ENCODE peak calls at places on chromosomes 1 and 21, in ten cellular contexts. One of them, this sample, is unnamed.

GRCh38 chr1:65389296-65389695 is 31.2 kb upstream of the LEPR start:
- DNase-seq in right cardiac atrium: no peak
- DNase-seq in RWPE1: no peak
- DNase-seq in tibial nerve: no peak
- DNase-seq in left ventricle myocardium inferior: no peak
- DNase-seq in PC-3: peak
- DNase-seq in MM.1S: no peak
- DNase-seq in caudate nucleus: no peak
- DNase-seq in GM23248: no peak
- DNase-seq in tibial artery: no peak
- DNase-seq in this sample: peak

GRCh38 chr1:165827199-165828102 is at the start of gene UCK2:
- DNase-seq in GM23248: peak
- DNase-seq in MM.1S: peak
- DNase-seq in right cardiac atrium: peak
- DNase-seq in RWPE1: peak
- DNase-seq in caudate nucleus: peak
- DNase-seq in tibial nerve: peak
- DNase-seq in left ventricle myocardium inferior: peak
- DNase-seq in tibial artery: peak
- DNase-seq in PC-3: peak
- DNase-seq in this sample: peak

GRCh38 chr1:119673171-119673940 is 25.3 kb upstream of the ZNF697 start:
- DNase-seq in right cardiac atrium: no peak
- DNase-seq in caudate nucleus: no peak
- DNase-seq in RWPE1: no peak
- DNase-seq in PC-3: peak
- DNase-seq in tibial nerve: no peak
- DNase-seq in MM.1S: no peak
- DNase-seq in left ventricle myocardium inferior: no peak
- DNase-seq in GM23248: peak
- DNase-seq in tibial artery: no peak
- DNase-seq in this sample: peak

GRCh38 chr1:179229214-179230140 is at the start of gene ABL2:
- DNase-seq in PC-3: peak
- DNase-seq in tibial artery: no peak
- DNase-seq in tibial nerve: no peak
- DNase-seq in right cardiac atrium: peak
- DNase-seq in caudate nucleus: peak
- DNase-seq in MM.1S: peak
- DNase-seq in GM23248: peak
- DNase-seq in left ventricle myocardium inferior: peak
- DNase-seq in RWPE1: peak
- DNase-seq in this sample: no peak

GRCh38 chr1:101120868-101121267 is 95.3 kb upstream of the DPH5 start:
- DNase-seq in left ventricle myocardium inferior: no peak
- DNase-seq in right cardiac atrium: no peak
- DNase-seq in tibial nerve: no peak
- DNase-seq in caudate nucleus: no peak
- DNase-seq in tibial artery: no peak
- DNase-seq in GM23248: peak
- DNase-seq in MM.1S: no peak
- DNase-seq in RWPE1: no peak
- DNase-seq in PC-3: no peak
- DNase-seq in this sample: no peak

GRCh38 chr1:56666112-56666608 is 21.0 kb downstream of the PRKAA2 start:
- DNase-seq in caudate nucleus: no peak
- DNase-seq in right cardiac atrium: no peak
- DNase-seq in MM.1S: no peak
- DNase-seq in tibial artery: no peak
- DNase-seq in GM23248: no peak
- DNase-seq in tibial nerve: no peak
- DNase-seq in PC-3: no peak
- DNase-seq in left ventricle myocardium inferior: no peak
- DNase-seq in RWPE1: no peak
- DNase-seq in this sample: no peak

GRCh38 chr1:5962265-5963105 is 29.7 kb downstream of the NPHP4 start:
- DNase-seq in GM23248: no peak
- DNase-seq in RWPE1: no peak
- DNase-seq in MM.1S: no peak
- DNase-seq in right cardiac atrium: no peak
- DNase-seq in tibial nerve: no peak
- DNase-seq in PC-3: no peak
- DNase-seq in tibial artery: no peak
- DNase-seq in left ventricle myocardium inferior: no peak
- DNase-seq in caudate nucleus: no peak
- DNase-seq in this sample: no peak

GRCh38 chr1:174266476-174266875 is 107.2 kb downstream of the RABGAP1L start:
- DNase-seq in PC-3: no peak
- DNase-seq in caudate nucleus: no peak
- DNase-seq in left ventricle myocardium inferior: no peak
- DNase-seq in RWPE1: no peak
- DNase-seq in tibial artery: no peak
- DNase-seq in right cardiac atrium: no peak
- DNase-seq in tibial nerve: no peak
- DNase-seq in GM23248: no peak
- DNase-seq in MM.1S: no peak
- DNase-seq in this sample: no peak

GRCh38 chr21:28207776-28208175 is 784.9 kb downstream of the LTN1 start:
- DNase-seq in right cardiac atrium: no peak
- DNase-seq in tibial nerve: no peak
- DNase-seq in caudate nucleus: no peak
- DNase-seq in GM23248: peak
- DNase-seq in MM.1S: no peak
- DNase-seq in RWPE1: no peak
- DNase-seq in left ventricle myocardium inferior: no peak
- DNase-seq in tibial artery: no peak
- DNase-seq in PC-3: peak
- DNase-seq in this sample: peak

DNA sequence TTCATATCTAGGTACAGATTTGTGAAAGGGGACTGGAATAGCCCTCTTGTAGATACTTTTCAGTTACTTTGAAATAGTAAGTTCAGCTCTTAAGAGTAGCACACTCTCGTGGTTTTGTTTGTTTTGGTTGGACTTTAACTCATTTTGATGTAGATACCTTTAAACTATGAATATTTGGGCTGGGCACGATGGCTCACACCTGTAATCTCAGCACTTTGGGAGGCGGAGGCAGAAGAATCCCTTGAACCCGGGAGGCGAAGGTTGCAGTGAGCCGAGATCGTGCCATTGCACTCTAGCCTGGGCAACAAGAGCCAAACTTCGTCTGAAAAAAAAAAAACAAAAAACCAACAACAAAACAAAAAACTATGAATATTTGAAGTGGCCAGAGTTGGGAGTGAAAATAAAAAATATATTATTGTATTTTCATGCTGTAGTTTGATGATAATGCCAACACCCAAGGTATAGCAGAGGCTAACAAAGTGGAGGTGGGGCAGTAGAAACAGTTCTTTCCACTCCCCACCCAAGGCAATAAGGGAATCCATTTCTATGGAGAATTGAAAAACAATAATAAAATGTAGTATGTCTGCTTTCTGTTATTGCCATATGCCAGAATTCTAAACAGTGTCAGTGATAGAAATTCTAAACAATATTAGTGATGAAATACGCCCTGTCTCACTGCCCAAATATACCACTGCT is 1.7 kb downstream of the ZNF326 start:
- DNase-seq in caudate nucleus: no peak
- DNase-seq in right cardiac atrium: no peak
- DNase-seq in tibial artery: no peak
- DNase-seq in GM23248: no peak
- DNase-seq in PC-3: no peak
- DNase-seq in MM.1S: no peak
- DNase-seq in RWPE1: no peak
- DNase-seq in left ventricle myocardium inferior: no peak
- DNase-seq in tibial nerve: no peak
- DNase-seq in this sample: no peak
- H3K27ac ChIP-seq in caudate nucleus: no peak
- H3K27ac ChIP-seq in right cardiac atrium: no peak
- H3K27ac ChIP-seq in tibial artery: no peak
- H3K27ac ChIP-seq in GM23248: peak
- H3K27ac ChIP-seq in PC-3: no peak
- H3K27ac ChIP-seq in MM.1S: no peak
- H3K27ac ChIP-seq in RWPE1: no peak
- H3K27ac ChIP-seq in left ventricle myocardium inferior: peak
- H3K27ac ChIP-seq in tibial nerve: no peak
- H3K27ac ChIP-seq in this sample: no peak

GRCh38 chr1:147156643-147157042 is 15.6 kb downstream of the PRKAB2 start:
- DNase-seq in tibial nerve: no peak
- DNase-seq in right cardiac atrium: no peak
- DNase-seq in caudate nucleus: no peak
- DNase-seq in PC-3: peak
- DNase-seq in left ventricle myocardium inferior: no peak
- DNase-seq in RWPE1: no peak
- DNase-seq in MM.1S: no peak
- DNase-seq in GM23248: no peak
- DNase-seq in tibial artery: no peak
- DNase-seq in this sample: no peak

GRCh38 chr1:147151244-147151643 is 21.0 kb downstream of the PRKAB2 start:
- DNase-seq in tibial artery: no peak
- DNase-seq in MM.1S: no peak
- DNase-seq in right cardiac atrium: no peak
- DNase-seq in left ventricle myocardium inferior: no peak
- DNase-seq in GM23248: no peak
- DNase-seq in RWPE1: no peak
- DNase-seq in tibial nerve: no peak
- DNase-seq in caudate nucleus: no peak
- DNase-seq in PC-3: no peak
- DNase-seq in this sample: no peak

DNA sequence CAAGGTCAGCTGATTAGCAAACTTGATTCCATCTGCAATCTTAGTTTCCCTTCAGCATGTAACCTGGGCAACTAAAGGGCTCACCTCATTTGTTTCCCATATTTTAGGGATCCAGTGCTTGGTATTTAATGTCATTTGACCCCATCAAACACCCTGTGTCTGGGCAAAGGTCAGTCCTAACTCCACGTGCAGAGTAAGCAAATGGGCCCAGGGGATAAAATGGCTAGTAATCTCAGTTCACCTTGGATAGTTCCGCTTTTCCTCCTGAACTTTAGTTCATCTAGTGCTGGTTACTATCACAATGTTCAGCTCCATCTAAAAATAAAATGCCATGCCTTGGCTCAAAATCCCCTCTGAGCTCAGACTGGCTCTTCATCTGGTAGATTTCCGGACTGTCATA is 19.5 kb downstream of the PRKAB2 start:
- DNase-seq in tibial artery: no peak
- DNase-seq in caudate nucleus: no peak
- DNase-seq in tibial nerve: no peak
- DNase-seq in PC-3: no peak
- DNase-seq in GM23248: no peak
- DNase-seq in right cardiac atrium: no peak
- DNase-seq in RWPE1: no peak
- DNase-seq in left ventricle myocardium inferior: no peak
- DNase-seq in MM.1S: no peak
- DNase-seq in this sample: no peak
- H3K27ac ChIP-seq in tibial artery: no peak
- H3K27ac ChIP-seq in caudate nucleus: no peak
- H3K27ac ChIP-seq in tibial nerve: no peak
- H3K27ac ChIP-seq in PC-3: no peak
- H3K27ac ChIP-seq in GM23248: no peak
- H3K27ac ChIP-seq in right cardiac atrium: no peak
- H3K27ac ChIP-seq in RWPE1: no peak
- H3K27ac ChIP-seq in left ventricle myocardium inferior: no peak
- H3K27ac ChIP-seq in MM.1S: no peak
- H3K27ac ChIP-seq in this sample: no peak

GRCh38 chr1:221888801-221889200 is 146.9 kb upstream of the DUSP10 start:
- DNase-seq in GM23248: no peak
- DNase-seq in MM.1S: no peak
- DNase-seq in left ventricle myocardium inferior: no peak
- DNase-seq in right cardiac atrium: no peak
- DNase-seq in RWPE1: no peak
- DNase-seq in PC-3: no peak
- DNase-seq in tibial nerve: no peak
- DNase-seq in caudate nucleus: no peak
- DNase-seq in tibial artery: no peak
- DNase-seq in this sample: no peak
- H3K27ac ChIP-seq in GM23248: no peak
- H3K27ac ChIP-seq in MM.1S: no peak
- H3K27ac ChIP-seq in left ventricle myocardium inferior: no peak
- H3K27ac ChIP-seq in right cardiac atrium: no peak
- H3K27ac ChIP-seq in RWPE1: no peak
- H3K27ac ChIP-seq in PC-3: no peak
- H3K27ac ChIP-seq in tibial nerve: no peak
- H3K27ac ChIP-seq in caudate nucleus: no peak
- H3K27ac ChIP-seq in tibial artery: no peak
- H3K27ac ChIP-seq in this sample: no peak

GRCh38 chr1:16172964-16173446 is 17.1 kb upstream of the EPHA2 start:
- DNase-seq in tibial artery: no peak
- DNase-seq in RWPE1: no peak
- DNase-seq in PC-3: peak
- DNase-seq in MM.1S: no peak
- DNase-seq in tibial nerve: no peak
- DNase-seq in right cardiac atrium: peak
- DNase-seq in caudate nucleus: no peak
- DNase-seq in left ventricle myocardium inferior: no peak
- DNase-seq in GM23248: peak
- DNase-seq in this sample: peak

GRCh38 chr1:16173447-16174260 is 17.8 kb upstream of the EPHA2 start:
- DNase-seq in right cardiac atrium: peak
- DNase-seq in left ventricle myocardium inferior: no peak
- DNase-seq in tibial nerve: no peak
- DNase-seq in tibial artery: no peak
- DNase-seq in PC-3: peak
- DNase-seq in caudate nucleus: no peak
- DNase-seq in MM.1S: no peak
- DNase-seq in GM23248: peak
- DNase-seq in RWPE1: peak
- DNase-seq in this sample: peak

GRCh38 chr1:16174261-16174871 is 18.5 kb upstream of the EPHA2 start:
- DNase-seq in RWPE1: no peak
- DNase-seq in tibial artery: no peak
- DNase-seq in left ventricle myocardium inferior: no peak
- DNase-seq in right cardiac atrium: peak
- DNase-seq in GM23248: no peak
- DNase-seq in MM.1S: no peak
- DNase-seq in PC-3: peak
- DNase-seq in tibial nerve: no peak
- DNase-seq in caudate nucleus: no peak
- DNase-seq in this sample: no peak

GRCh38 chr1:16175610-16176553 is 20.0 kb upstream of the EPHA2 start:
- DNase-seq in MM.1S: no peak
- DNase-seq in GM23248: peak
- DNase-seq in right cardiac atrium: peak
- DNase-seq in caudate nucleus: peak
- DNase-seq in tibial nerve: peak
- DNase-seq in tibial artery: peak
- DNase-seq in RWPE1: no peak
- DNase-seq in PC-3: peak
- DNase-seq in left ventricle myocardium inferior: peak
- DNase-seq in this sample: peak

GRCh38 chr1:16174886-16175598 is 19.2 kb upstream of the EPHA2 start:
- DNase-seq in RWPE1: no peak
- DNase-seq in right cardiac atrium: peak
- DNase-seq in PC-3: no peak
- DNase-seq in tibial artery: no peak
- DNase-seq in MM.1S: no peak
- DNase-seq in caudate nucleus: no peak
- DNase-seq in left ventricle myocardium inferior: no peak
- DNase-seq in tibial nerve: no peak
- DNase-seq in GM23248: no peak
- DNase-seq in this sample: no peak
- H3K27ac ChIP-seq in RWPE1: peak
- H3K27ac ChIP-seq in right cardiac atrium: no peak
- H3K27ac ChIP-seq in PC-3: peak
- H3K27ac ChIP-seq in tibial artery: peak
- H3K27ac ChIP-seq in MM.1S: no peak
- H3K27ac ChIP-seq in caudate nucleus: peak
- H3K27ac ChIP-seq in left ventricle myocardium inferior: peak
- H3K27ac ChIP-seq in tibial nerve: peak
- H3K27ac ChIP-seq in GM23248: no peak
- H3K27ac ChIP-seq in this sample: no peak

GRCh38 chr1:75725861-75726361 is 1.4 kb downstream of the ACADM start:
- DNase-seq in left ventricle myocardium inferior: no peak
- DNase-seq in RWPE1: no peak
- DNase-seq in tibial nerve: no peak
- DNase-seq in caudate nucleus: no peak
- DNase-seq in PC-3: peak
- DNase-seq in GM23248: peak
- DNase-seq in MM.1S: peak
- DNase-seq in right cardiac atrium: no peak
- DNase-seq in tibial artery: no peak
- DNase-seq in this sample: no peak
- H3K27ac ChIP-seq in left ventricle myocardium inferior: peak
- H3K27ac ChIP-seq in RWPE1: no peak
- H3K27ac ChIP-seq in tibial nerve: peak
- H3K27ac ChIP-seq in caudate nucleus: peak
- H3K27ac ChIP-seq in PC-3: peak
- H3K27ac ChIP-seq in GM23248: peak
- H3K27ac ChIP-seq in MM.1S: peak
- H3K27ac ChIP-seq in right cardiac atrium: no peak
- H3K27ac ChIP-seq in tibial artery: peak
- H3K27ac ChIP-seq in this sample: no peak

This sample was measured in brain microvascular endothelial cell.